ENCODE peak calls at places on chromosomes 12 and 14, in four cellular contexts. M is testis, R is adrenal gland, H is body of pancreas. P is an unnamed sample.

GRCh38 chr14:88166616-88167015 is 156.5 kb downstream of the KCNK10 start:
- DNase-seq in R (no peak), M (no peak), H (no peak), P (no peak)

GRCh38 chr14:99989032-99989431 is 76.2 kb upstream of the EVL start:
- DNase-seq in R (no peak), H (no peak), M (no peak), P (no peak)

GRCh38 chr14:21102472-21103164 is 1.8 kb downstream of the TMEM253 start:
- DNase-seq in M (peak; percentile 39), R (no peak), H (no peak), P (no peak)

GRCh38 chr12:10641735-10642500 is 28.5 kb upstream of the MAGOHB start:
- DNase-seq in R (no peak), H (no peak), M (no peak), P (peak; percentile 12)

GRCh38 chr12:26473291-26473690 is 277.9 kb downstream of the SSPN start:
- DNase-seq in H (no peak), M (no peak), R (no peak), P (no peak)

GRCh38 chr14:76024211-76024907 is 38.8 kb downstream of the IFT43 start:
- DNase-seq in R (no peak), H (no peak), M (no peak), P (no peak)

GRCh38 chr14:76773956-76774355 is 12.7 kb downstream of the VASH1 start:
- DNase-seq in M (no peak), H (no peak), R (no peak), P (no peak)

GRCh38 chr14:90399541-90400444 is 3.0 kb downstream of the CALM1 start:
- DNase-seq in M (peak; percentile 97), H (peak; percentile 93), R (peak; percentile 98), P (peak; percentile 98)

GRCh38 chr12:61188801-61189595 is 1071.2 kb upstream of the USP15 start:
- DNase-seq in M (peak; percentile 42), R (no peak), H (no peak), P (no peak)

GRCh38 chr14:84399296-84399910 is 1130.5 kb upstream of the FLRT2 start:
- DNase-seq in H (no peak), M (peak; percentile 19), R (no peak), P (no peak)

GRCh38 chr12:7498832-7499231 is 4.7 kb downstream of the CD163 start:
- DNase-seq in H (no peak), R (no peak), M (no peak), P (peak; percentile 3)

GRCh38 chr14:61566537-61567225 is 128.6 kb upstream of the HIF1A start:
- DNase-seq in H (no peak), R (no peak), M (no peak), P (peak; percentile 72)

GRCh38 chr12:94815958-94816357 is 165.6 kb upstream of the TMCC3 start:
- DNase-seq in R (no peak), M (no peak), H (no peak), P (no peak)

GRCh38 chr12:109302358-109302757 is 6.7 kb downstream of the FOXN4 start:
- DNase-seq in M (no peak), H (no peak), R (no peak), P (no peak)

GRCh38 chr14:44657688-44658388 is 150.8 kb upstream of the FSCB start:
- DNase-seq in H (no peak), M (peak; percentile 17), R (no peak), P (no peak)

GRCh38 chr12:48003226-48004038 is 844 bp downstream of the COL2A1 start:
- DNase-seq in R (no peak), H (no peak), M (no peak), P (no peak)

GRCh38 chr12:46891306-46891705 is 65.5 kb upstream of the SLC38A4 start:
- DNase-seq in M (no peak), R (no peak), H (no peak), P (no peak)

GRCh38 chr14:49999216-49999761 is 106.4 kb downstream of the ARF6 start:
- DNase-seq in R (peak; percentile 94), M (peak; percentile 69), H (peak; percentile 72), P (peak; percentile 59)

GRCh38 chr12:54858562-54858961 is 4.2 kb downstream of the MUCL1 start:
- DNase-seq in R (no peak), M (no peak), H (no peak), P (no peak)

GRCh38 chr14:103541494-103541943 is 12.5 kb downstream of the TRMT61A start:
- DNase-seq in R (no peak), M (no peak), H (no peak), P (no peak)

GRCh38 chr12:30701056-30701455 is 5.4 kb upstream of the IPO8 start:
- DNase-seq in M (no peak), R (no peak), H (no peak), P (no peak)

DNA sequence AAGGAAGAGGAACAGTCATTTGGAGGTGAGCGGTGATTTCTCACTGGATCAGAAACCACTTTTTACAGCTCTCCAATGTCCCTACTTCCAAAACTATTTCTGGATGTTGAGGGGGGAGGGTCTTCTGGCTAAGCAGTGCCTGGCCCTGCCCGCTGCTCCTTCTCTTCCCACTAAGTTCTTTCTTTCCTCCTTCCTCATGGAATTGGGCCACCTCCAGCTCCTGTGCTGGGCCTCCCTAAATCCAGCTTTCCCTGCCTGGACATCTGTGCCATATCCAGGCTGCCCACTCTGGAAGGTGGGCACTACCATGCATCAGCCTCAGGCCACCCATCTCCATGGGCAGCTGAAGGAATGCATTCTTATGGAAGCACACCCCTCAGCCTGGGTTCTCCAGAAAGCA is 11.5 kb downstream of the DHRS2 start:
- DNase-seq in H (no peak), M (no peak), R (no peak), P (no peak)
- TF ChIP-seq POLR2A in H (no peak), M (no peak), R (no peak), P (no peak)

GRCh38 chr12:116278259-116278595 is 734 bp upstream of the MED13L start:
- DNase-seq in H (no peak), M (no peak), R (no peak), P (no peak)

GRCh38 chr12:116276433-116277216 is 868 bp downstream of the MED13L start:
- DNase-seq in M (peak; percentile 77), R (peak; percentile 82), H (peak; percentile 75), P (peak; percentile 38)

GRCh38 chr12:116274552-116275375 is 2.7 kb downstream of the MED13L start:
- DNase-seq in M (no peak), R (no peak), H (no peak), P (no peak)

GRCh38 chr12:116278667-116279066 is 1.2 kb upstream of the MED13L start:
- DNase-seq in R (no peak), H (no peak), M (no peak), P (no peak)

GRCh38 chr12:116277393-116278258 is at the start of gene MED13L:
- DNase-seq in R (peak; percentile 91), M (peak; percentile 88), H (peak; percentile 90), P (peak; percentile 97)
- TF ChIP-seq POLR2A in R (peak; percentile 55), M (no peak), H (peak; percentile 39), P (peak; percentile 49)

GRCh38 chr12:121800694-121801600 is 2.9 kb upstream of the SETD1B start:
- DNase-seq in R (peak; percentile 88), H (peak; percentile 87), M (peak; percentile 76), P (peak; percentile 63)
- TF ChIP-seq POLR2A in R (peak; percentile 78), H (peak; percentile 81), M (no peak), P (peak; percentile 42)

GRCh38 chr12:53343978-53344377 is 7.8 kb upstream of the SP7 start:
- DNase-seq in M (no peak), H (no peak), R (no peak), P (no peak)

GRCh38 chr12:53345486-53346195 is 9.5 kb upstream of the SP7 start:
- DNase-seq in R (no peak), M (no peak), H (peak; percentile 34), P (no peak)

GRCh38 chr12:53343449-53343848 is 7.3 kb upstream of the SP7 start:
- DNase-seq in R (no peak), M (no peak), H (no peak), P (no peak)

GRCh38 chr12:53344487-53344823 is 8.3 kb upstream of the SP7 start:
- DNase-seq in M (no peak), H (no peak), R (no peak), P (no peak)

GRCh38 chr12:53344824-53345485 is 8.8 kb upstream of the SP7 start:
- DNase-seq in H (peak; percentile 79), R (peak; percentile 88), M (peak; percentile 76), P (peak; percentile 74)
- TF ChIP-seq POLR2A in H (peak; percentile 21), R (peak; percentile 54), M (no peak), P (peak; percentile 54)

DNA sequence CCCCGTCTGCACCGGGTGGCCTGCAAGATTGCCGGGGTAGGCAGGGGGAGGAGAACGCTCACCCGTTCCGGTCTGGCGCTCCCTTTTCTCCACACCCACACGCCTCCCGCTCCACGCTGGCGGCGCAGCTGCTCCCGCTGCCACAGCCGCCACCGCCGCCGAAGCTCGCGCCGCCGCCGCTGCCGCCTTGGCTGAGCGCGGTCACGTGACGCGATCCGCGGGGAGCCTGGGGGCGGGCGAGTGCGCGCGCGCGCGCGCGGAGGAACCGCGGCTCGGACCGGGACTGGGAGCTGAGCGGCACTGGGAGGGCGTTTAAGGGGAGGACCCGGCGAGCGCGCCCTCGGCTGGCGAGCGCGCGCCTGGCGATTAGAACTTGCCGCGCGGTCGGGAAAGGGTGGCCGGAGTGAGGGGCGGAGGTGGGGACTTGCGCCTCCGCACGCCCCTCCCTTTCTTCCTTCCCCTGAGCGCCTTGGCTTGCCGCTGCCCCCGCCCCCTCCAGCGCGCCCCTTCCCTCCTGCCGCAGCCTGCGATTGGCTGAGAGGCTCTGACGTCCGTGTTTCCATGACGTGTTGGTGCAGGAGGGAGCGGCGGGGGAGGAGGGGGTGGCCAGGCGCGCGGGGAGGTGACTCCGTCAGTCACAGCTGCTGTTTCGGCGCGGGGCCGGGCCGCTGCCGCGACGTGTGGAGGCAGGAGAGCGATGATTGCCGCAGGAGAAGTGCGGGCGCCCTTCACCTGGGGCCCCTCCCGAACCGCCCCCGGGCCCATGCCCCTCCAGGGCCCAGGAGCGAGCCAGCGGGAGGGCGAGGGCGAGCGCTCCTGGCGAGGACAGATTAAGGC is 737 bp upstream of the ATP2B1 start:
- DNase-seq in R (peak; percentile 99), H (peak; percentile 99), M (peak; percentile 99), P (peak; percentile 83)
- TF ChIP-seq POLR2A in R (peak; percentile 96), H (peak; percentile 97), M (peak; percentile 90), P (peak; percentile 91)

DNA sequence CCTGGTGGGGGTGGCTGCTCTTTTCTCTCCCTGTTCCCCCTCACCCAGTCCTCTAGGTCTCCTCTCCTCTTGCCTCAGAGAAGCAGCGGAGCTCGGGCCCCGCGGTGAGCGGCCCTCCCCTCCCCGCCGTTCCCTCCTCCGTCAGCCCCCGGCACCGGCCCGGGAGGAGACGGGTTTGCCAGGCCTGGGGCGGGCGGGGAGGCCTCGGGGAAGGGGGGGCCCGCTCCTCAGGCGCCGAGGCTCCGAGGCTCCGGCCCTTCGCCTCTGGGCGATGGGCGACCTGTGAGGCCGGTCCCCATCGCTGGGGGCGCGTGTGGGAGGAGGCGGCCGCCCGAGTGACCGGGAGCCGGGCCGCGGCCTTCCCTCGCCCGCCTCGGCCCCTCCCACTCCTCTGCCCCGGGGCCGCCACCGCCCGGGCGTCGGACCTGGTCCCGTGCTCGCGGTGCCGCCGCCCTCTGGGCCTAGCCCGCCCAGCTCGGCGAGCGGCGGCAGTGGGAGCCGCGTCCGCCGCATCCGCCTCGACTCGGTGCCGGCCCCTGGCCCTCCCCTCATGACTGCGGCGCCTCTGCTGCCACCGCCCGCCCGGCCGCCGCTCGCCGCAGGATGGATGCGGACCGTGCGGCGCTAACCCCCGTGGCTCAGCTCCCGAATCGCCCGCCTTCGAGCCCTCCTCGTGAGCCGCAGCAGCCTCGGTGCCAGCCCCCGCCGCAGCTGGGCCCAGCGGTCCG is 458 bp downstream of the WNK1 start:
- DNase-seq in H (peak; percentile 67), R (peak; percentile 69), M (peak; percentile 45), P (no peak)
- TF ChIP-seq POLR2A in H (no peak), R (no peak), M (no peak), P (no peak)